ENCODE peak calls at places on chromosomes 6 and 20, in six cellular contexts. P is fibroblast of lung; H is CD8-positive, alpha-beta T cell; C is CD4-positive, alpha-beta memory T cell; Z is coronary artery; L is GM23248. D is an unnamed sample.

GRCh38 chr20:22315771-22316170 is 268.6 kb downstream of the FOXA2 start:
- DNase-seq in C (no peak), Z (no peak), P (no peak), H (no peak), L (no peak), D (no peak)

GRCh38 chr20:16691381-16691780 is 38.4 kb upstream of the SNRPB2 start:
- DNase-seq in Z (no peak), C (no peak), L (no peak), H (no peak), P (no peak), D (no peak)

GRCh38 chr6:69584913-69585729 is 211.7 kb downstream of the LMBRD1 start:
- DNase-seq in H (no peak), P (no peak), Z (no peak), L (no peak), C (peak), D (no peak)

GRCh38 chr6:138371720-138372119 is 6.0 kb upstream of the SMIM28 start:
- DNase-seq in C (no peak), P (no peak), L (no peak), Z (no peak), H (no peak), D (no peak)

GRCh38 chr6:75065524-75065923 is 140.3 kb downstream of the COL12A1 start:
- DNase-seq in H (no peak), Z (no peak), L (peak), P (peak), C (no peak), D (no peak)

GRCh38 chr6:116568851-116569755 is 2.2 kb upstream of the RWDD1 start:
- DNase-seq in C (no peak), H (no peak), Z (no peak), P (no peak), L (peak), D (no peak)

GRCh38 chr20:59016795-59017492 is 2.3 kb upstream of the TUBB1 start:
- DNase-seq in L (no peak), H (no peak), Z (no peak), P (no peak), C (no peak), D (no peak)

GRCh38 chr6:116047173-116047933 is 13.3 kb downstream of the FRK start:
- DNase-seq in P (no peak), H (no peak), C (no peak), L (peak), Z (no peak), D (no peak)

GRCh38 chr6:6586671-6587526 is 1.6 kb upstream of the LY86 start:
- DNase-seq in P (no peak), C (no peak), L (no peak), Z (no peak), H (no peak), D (no peak)

GRCh38 chr6:30344191-30344867 is 627 bp upstream of the RPP21 start:
- DNase-seq in H (no peak), Z (no peak), L (peak), C (no peak), P (no peak), D (no peak)

GRCh38 chr6:100998111-100998510 is 117.0 kb upstream of the ASCC3 start:
- DNase-seq in P (no peak), H (no peak), L (peak), C (no peak), Z (no peak), D (peak)

GRCh38 chr6:164086326-164086887 is 671.9 kb downstream of the QKI start:
- DNase-seq in C (no peak), L (no peak), Z (no peak), H (no peak), P (no peak), D (no peak)

GRCh38 chr6:144757730-144758129 is 472.6 kb downstream of the UTRN start:
- DNase-seq in L (no peak), H (no peak), Z (no peak), C (no peak), P (no peak), D (no peak)

GRCh38 chr6:35058827-35059522 is 82.2 kb downstream of the TCP11 start:
- DNase-seq in P (no peak), C (no peak), L (no peak), H (no peak), Z (no peak), D (no peak)

GRCh38 chr20:19251506-19251905 is 39.1 kb downstream of the SLC24A3 start:
- DNase-seq in P (no peak), L (no peak), Z (no peak), C (no peak), H (no peak), D (no peak)
- H3K27ac ChIP-seq in P (no peak), L (no peak), Z (no peak), C (no peak), H (no peak), D (no peak)

GRCh38 chr6:122399348-122400120 is at the start of gene HSF2:
- DNase-seq in L (peak), P (peak), Z (peak), H (peak), C (peak), D (peak)

GRCh38 chr6:122400467-122401089 is 1.1 kb downstream of the HSF2 start:
- DNase-seq in P (peak), H (no peak), Z (no peak), C (no peak), L (peak), D (no peak)

GRCh38 chr6:122401104-122401503 is 1.7 kb downstream of the HSF2 start:
- DNase-seq in H (no peak), L (no peak), P (no peak), Z (no peak), C (no peak), D (no peak)

GRCh38 chr6:122399055-122399347 is 451 bp upstream of the HSF2 start:
- DNase-seq in L (no peak), H (no peak), Z (no peak), P (no peak), C (no peak), D (no peak)

GRCh38 chr6:122400121-122400450 is 634 bp downstream of the HSF2 start:
- DNase-seq in C (no peak), P (peak), Z (no peak), L (peak), H (no peak), D (no peak)
- H3K27ac ChIP-seq in C (peak), P (peak), Z (peak), L (peak), H (peak), D (peak)

GRCh38 chr20:63500151-63500901 is 1.4 kb upstream of the EEF1A2 start:
- DNase-seq in L (no peak), C (no peak), P (no peak), H (no peak), Z (no peak), D (no peak)

GRCh38 chr20:63499333-63499969 is 568 bp upstream of the EEF1A2 start:
- DNase-seq in Z (no peak), H (no peak), L (no peak), P (no peak), C (no peak), D (no peak)

GRCh38 chr20:63497946-63498935 is 642 bp downstream of the EEF1A2 start:
- DNase-seq in H (no peak), L (peak), P (peak), C (no peak), Z (no peak), D (no peak)

GRCh38 chr20:63497138-63497945 is 1.5 kb downstream of the EEF1A2 start:
- DNase-seq in L (no peak), C (no peak), P (no peak), Z (no peak), H (no peak), D (no peak)

GRCh38 chr20:63498950-63499332 is at the start of gene EEF1A2:
- DNase-seq in P (no peak), Z (no peak), L (peak), C (peak), H (peak), D (no peak)
- H3K27ac ChIP-seq in P (no peak), Z (no peak), L (no peak), C (no peak), H (no peak), D (no peak)

GRCh38 chr6:41683460-41684310 is 45.4 kb downstream of the MDFI start:
- DNase-seq in H (peak), C (peak), L (peak), Z (peak), P (peak), D (no peak)

GRCh38 chr6:41680182-41680965 is 42.1 kb downstream of the MDFI start:
- DNase-seq in Z (no peak), H (no peak), P (no peak), L (no peak), C (no peak), D (no peak)

GRCh38 chr6:41682497-41682961 is 44.3 kb downstream of the MDFI start:
- DNase-seq in L (no peak), H (no peak), Z (no peak), C (no peak), P (no peak), D (no peak)

GRCh38 chr6:41682966-41683459 is 44.7 kb downstream of the MDFI start:
- DNase-seq in P (peak), L (peak), Z (no peak), C (no peak), H (no peak), D (no peak)

DNA sequence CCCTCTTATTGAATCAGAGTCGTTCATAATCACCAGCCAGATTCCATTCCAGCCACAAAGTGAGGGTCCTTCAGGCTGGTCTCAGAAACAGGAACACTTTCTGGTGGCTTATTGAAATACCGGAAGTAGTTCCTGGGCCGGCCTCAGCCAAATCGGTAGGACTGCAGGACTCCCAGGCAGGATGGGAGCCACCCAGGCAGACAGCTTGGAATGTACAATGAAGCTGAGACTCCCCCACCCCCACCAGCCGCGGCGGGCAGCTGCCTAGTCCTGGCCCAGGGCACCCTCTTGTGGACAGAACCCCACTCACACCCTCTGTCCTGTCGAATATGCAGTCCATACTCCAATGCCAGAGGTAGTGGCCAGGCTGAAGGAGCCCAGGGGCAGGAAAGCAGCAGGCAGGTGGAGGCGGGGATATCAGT is 43.8 kb downstream of the MDFI start:
- DNase-seq in P (peak), H (peak), C (peak), L (peak), Z (peak), D (no peak)
- H3K27ac ChIP-seq in P (no peak), H (no peak), C (no peak), L (no peak), Z (no peak), D (no peak)

GRCh38 chr6:39341352-39341751 is 18.9 kb upstream of the KCNK16 start:
- DNase-seq in C (no peak), Z (no peak), P (no peak), L (no peak), H (no peak), D (no peak)

GRCh38 chr6:39341942-39342341 is 19.4 kb upstream of the KCNK16 start:
- DNase-seq in C (no peak), Z (no peak), L (no peak), P (no peak), H (no peak), D (no peak)

GRCh38 chr6:39343461-39343870 is 21.0 kb upstream of the KCNK16 start:
- DNase-seq in C (no peak), Z (no peak), P (no peak), L (no peak), H (no peak), D (no peak)

GRCh38 chr6:39344821-39345280 is 22.3 kb upstream of the KCNK16 start:
- DNase-seq in L (no peak), H (no peak), Z (no peak), C (no peak), P (no peak), D (no peak)

GRCh38 chr6:39342692-39343460 is 20.4 kb upstream of the KCNK16 start:
- DNase-seq in Z (no peak), H (no peak), C (no peak), P (peak), L (no peak), D (no peak)
- H3K27ac ChIP-seq in Z (no peak), H (no peak), C (no peak), P (no peak), L (no peak), D (no peak)

GRCh38 chr20:33556237-33556636 is 66.3 kb downstream of the CBFA2T2 start:
- DNase-seq in Z (no peak), H (no peak), C (no peak), L (no peak), P (no peak), D (no peak)

GRCh38 chr20:33555755-33556154 is 65.9 kb downstream of the CBFA2T2 start:
- DNase-seq in L (no peak), Z (no peak), P (no peak), C (no peak), H (no peak), D (no peak)

GRCh38 chr20:33552519-33552918 is 62.6 kb downstream of the CBFA2T2 start:
- DNase-seq in L (no peak), Z (no peak), H (no peak), C (no peak), P (no peak), D (no peak)

GRCh38 chr20:33551778-33552177 is 61.9 kb downstream of the CBFA2T2 start:
- DNase-seq in Z (no peak), L (no peak), H (no peak), C (no peak), P (peak), D (no peak)

DNA sequence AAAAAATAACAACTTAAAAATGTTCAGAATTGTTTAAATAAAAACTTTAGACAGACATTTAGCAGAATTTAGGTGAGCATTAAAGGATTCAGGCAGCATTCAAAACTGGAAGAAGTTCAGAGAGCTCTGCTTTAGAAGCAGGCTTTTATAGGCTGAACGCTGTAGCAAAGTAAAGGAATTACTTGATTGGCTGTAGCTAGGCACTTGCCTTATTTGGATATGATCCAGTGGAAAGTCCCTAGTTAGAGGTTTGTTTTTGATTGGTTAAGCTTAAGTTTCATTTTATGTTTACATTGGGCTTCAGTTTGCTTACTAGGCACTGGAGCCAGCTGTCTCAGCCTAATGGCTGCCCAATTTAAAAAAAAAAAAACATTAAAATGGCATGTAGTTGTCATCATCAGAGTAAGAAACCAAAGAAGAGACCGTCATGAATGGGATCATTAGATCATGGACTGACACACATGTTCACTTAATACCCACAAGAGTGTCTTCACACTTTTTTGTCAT is 65.1 kb downstream of the CBFA2T2 start:
- DNase-seq in P (peak), Z (no peak), H (no peak), C (peak), L (peak), D (peak)
- H3K27ac ChIP-seq in P (peak), Z (peak), H (peak), C (peak), L (peak), D (peak)

DNA sequence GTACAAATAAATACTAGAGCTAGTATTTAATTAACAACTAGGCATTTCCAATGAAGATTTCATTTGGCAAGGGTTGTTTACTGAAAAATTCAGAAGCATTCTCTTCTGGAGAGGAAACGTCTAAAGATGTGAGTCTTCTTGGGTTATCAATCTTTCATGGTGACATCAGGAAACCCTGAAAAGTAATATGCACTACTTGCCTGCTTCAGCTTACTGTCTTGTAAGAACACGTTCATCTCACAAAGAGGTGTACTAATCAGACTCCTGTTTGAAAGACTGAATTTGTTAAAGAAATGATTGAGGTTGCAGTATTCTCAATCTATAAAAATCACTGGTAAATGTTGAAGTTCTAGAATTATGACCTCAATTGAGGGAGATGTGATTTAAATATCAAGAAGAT is 16.9 kb downstream of the PLEKHG1 start:
- DNase-seq in Z (no peak), L (no peak), P (no peak), H (no peak), C (no peak), D (no peak)
- H3K27ac ChIP-seq in Z (no peak), L (no peak), P (no peak), H (no peak), C (no peak), D (no peak)

DNA sequence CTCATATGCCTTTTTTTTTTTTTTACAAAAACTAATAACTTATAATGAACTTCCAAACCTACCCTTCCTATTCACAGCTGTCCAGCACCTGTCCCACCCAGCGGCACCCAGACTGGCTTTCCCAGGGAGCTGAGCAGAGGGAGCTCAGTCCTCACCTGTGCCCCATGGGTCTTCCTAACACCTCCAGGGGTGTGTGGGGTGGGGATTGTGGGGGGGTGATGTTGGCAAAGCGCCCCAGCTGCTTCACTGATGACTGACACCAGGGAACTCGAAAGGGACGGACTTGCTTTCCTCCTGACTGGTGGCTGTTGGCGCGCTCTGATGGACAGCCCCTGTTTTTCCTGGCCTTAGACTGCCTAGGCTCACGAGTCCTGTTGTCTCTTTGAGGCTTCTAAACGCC is 14.2 kb upstream of the SYNJ2 start:
- DNase-seq in L (no peak), C (no peak), P (no peak), Z (no peak), H (no peak), D (no peak)
- H3K27ac ChIP-seq in L (no peak), C (no peak), P (no peak), Z (no peak), H (no peak), D (no peak)

GRCh38 chr20:51631011-51631950 is 88.8 kb upstream of the NFATC2 start:
- DNase-seq in H (no peak), Z (peak), P (peak), C (peak), L (peak), D (peak)

GRCh38 chr20:51633430-51633829 is 90.9 kb upstream of the NFATC2 start:
- DNase-seq in L (no peak), H (no peak), C (no peak), P (no peak), Z (no peak), D (no peak)

GRCh38 chr20:51634257-51634656 is 91.7 kb upstream of the NFATC2 start:
- DNase-seq in P (no peak), L (no peak), C (no peak), Z (no peak), H (no peak), D (no peak)

GRCh38 chr20:51629399-51630058 is 87.0 kb upstream of the NFATC2 start:
- DNase-seq in H (no peak), L (no peak), Z (no peak), C (no peak), P (no peak), D (no peak)

DNA sequence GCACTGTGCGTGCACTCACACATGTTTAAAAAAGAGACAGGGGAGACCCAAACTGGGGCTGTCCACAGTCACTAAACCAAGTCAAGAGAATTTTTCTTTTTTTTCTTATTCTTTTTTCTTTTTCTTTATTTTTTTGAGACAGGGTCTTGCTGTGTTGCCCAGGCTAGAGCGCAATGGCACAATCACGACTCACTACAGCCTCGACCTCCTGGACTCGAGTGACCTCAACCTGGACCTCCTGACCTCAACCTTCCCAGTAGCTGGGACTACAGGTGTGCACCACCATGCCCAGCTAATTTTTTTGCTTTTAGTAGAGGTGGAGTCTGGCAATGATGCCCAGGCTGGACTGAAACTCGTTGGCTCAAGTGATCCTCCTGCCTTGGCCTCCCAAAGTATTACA is 89.4 kb upstream of the NFATC2 start:
- DNase-seq in L (no peak), H (no peak), P (no peak), C (no peak), Z (no peak), D (no peak)
- H3K27ac ChIP-seq in L (peak), H (no peak), P (peak), C (no peak), Z (peak), D (peak)

D was measured in epithelial cell of prostate.